ENCODE peak calls at places on chromosomes 13 and 19, in four cellular contexts. S is CD8-positive, alpha-beta T cell; N is mucosa of descending colon; B is aorta. D is an unnamed sample. For H3K36me3, the result is how much of the 10 kb centered on the place peaks cover.

GRCh38 chr13:67091603-67092002 is 138.5 kb downstream of the PCDH9 start:
- DNase-seq in S (no peak), N (no peak), B (no peak), D (no peak)

GRCh38 chr19:47523473-47523872 is 8.6 kb upstream of the NAPA start:
- DNase-seq in S (no peak), N (no peak), B (no peak), D (no peak)

GRCh38 chr13:64069892-64070291 is 2654.2 kb upstream of the PCDH20 start:
- DNase-seq in S (no peak), N (no peak), B (no peak), D (no peak)

GRCh38 chr13:20270163-20270865 is 38.2 kb upstream of the GJB6 start:
- DNase-seq in S (no peak), N (no peak), B (no peak), D (no peak)

GRCh38 chr13:53301449-53301848 is 272.8 kb downstream of the OLFM4 start:
- DNase-seq in S (no peak), N (no peak), B (no peak), D (no peak)

GRCh38 chr13:60689571-60689970 is 292.6 kb downstream of the TDRD3 start:
- DNase-seq in S (no peak), N (no peak), B (no peak), D (no peak)

GRCh38 chr13:41224113-41225110 is 30.0 kb upstream of the KBTBD7 start:
- DNase-seq in S (no peak), N (no peak), B (no peak), D (no peak)

GRCh38 chr13:74218291-74218690 is 84.1 kb upstream of the KLF12 start:
- DNase-seq in S (no peak), N (no peak), B (no peak), D (no peak)

GRCh38 chr13:113029487-113030258 is 60.7 kb downstream of the MCF2L start:
- DNase-seq in S (peak), N (no peak), B (no peak), D (no peak)

GRCh38 chr19:38389101-38389925 is 816 bp downstream of the SPRED3 start:
- DNase-seq in S (peak), N (no peak), B (peak), D (peak)

GRCh38 chr19:55642153-55643002 is 1.1 kb upstream of the ZNF581 start:
- DNase-seq in S (peak), N (peak), B (peak), D (no peak)

GRCh38 chr19:43584484-43584883 is 8.9 kb downstream of the PINLYP start:
- DNase-seq in S (no peak), N (no peak), B (no peak), D (no peak)

GRCh38 chr19:8638078-8638619 is 7.7 kb downstream of the NFILZ start:
- DNase-seq in S (no peak), N (peak), B (no peak), D (peak)

GRCh38 chr19:7348587-7349230 is at the start of gene ARHGEF18:
- DNase-seq in S (peak), N (peak), B (peak), D (no peak)

GRCh38 chr13:101691326-101691725 is 238.9 kb downstream of the ITGBL1 start:
- DNase-seq in S (no peak), N (no peak), B (no peak), D (no peak)

GRCh38 chr19:23802290-23802689 is 43.6 kb upstream of the ZNF681 start:
- DNase-seq in S (no peak), N (no peak), B (no peak), D (no peak)

GRCh38 chr19:46492841-46493235 is 2.8 kb downstream of the PNMA8B start:
- DNase-seq in S (no peak), N (no peak), B (no peak), D (no peak)
- H3K4me3 ChIP-seq in S (peak), N (no peak), B (no peak), D (no peak)

GRCh38 chr19:3615524-3616135 is 9.0 kb upstream of the TBXA2R start:
- DNase-seq in S (no peak), N (no peak), B (peak), D (no peak)
- H3K36me3 ChIP-seq in S (under half), N (under half), B (under half), D (half or more)

DNA sequence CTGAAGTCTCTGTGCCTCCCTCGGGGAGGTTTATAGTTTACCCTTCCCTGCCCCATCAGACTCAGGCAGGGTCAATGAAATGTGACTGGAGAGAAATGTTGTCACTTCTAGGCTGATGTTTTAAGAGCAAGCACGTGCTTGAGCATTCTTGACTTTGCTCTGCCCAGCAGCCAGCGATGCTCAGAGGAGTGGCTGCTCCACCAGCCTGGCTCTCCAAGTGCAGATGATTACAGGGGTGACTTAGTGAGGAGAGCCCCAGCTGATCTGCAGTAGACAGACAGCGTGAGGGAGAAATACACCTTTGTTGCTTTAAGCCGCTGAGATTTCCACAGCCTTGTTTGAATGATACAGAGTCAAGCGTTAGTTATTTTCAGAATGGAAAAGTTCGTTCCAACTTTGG is 143.7 kb downstream of the OXGR1 start:
- DNase-seq in S (no peak), N (no peak), B (no peak), D (no peak)
- H3K4me3 ChIP-seq in S (no peak), N (no peak), B (no peak), D (no peak)

GRCh38 chr19:17180997-17181702 is 34.0 kb upstream of the USE1 start:
- DNase-seq in S (no peak), N (no peak), B (no peak), D (no peak)
- H3K36me3 ChIP-seq in S (under half), N (under half), B (under half), D (half or more)

D was measured in SJSA1.